ENCODE peak calls at places on chromosomes 12 and 14, in seven cellular contexts. L is left ventricle myocardium inferior, H is GDM1, I is Kasumi-1, M is sigmoid colon, G is AG08396, B is fibroblast of the aortic adventitia. C is an unnamed sample.

GRCh38 chr14:88791629-88792571 is 853 bp downstream of the EML5 start:
- DNase-seq in B (no peak), I (no peak), L (no peak), H (no peak), G (peak; percentile 18), M (peak; percentile 66), C (peak; percentile 38)

GRCh38 chr14:93941293-93941910 is 14.3 kb downstream of the FAM181A start:
- DNase-seq in B (peak; percentile 13), L (no peak), I (no peak), H (no peak), G (peak; percentile 71), M (no peak), C (no peak)

GRCh38 chr14:29493849-29494248 is 433.8 kb downstream of the PRKD1 start:
- DNase-seq in I (no peak), G (no peak), H (no peak), B (no peak), M (no peak), L (no peak), C (no peak)

GRCh38 chr14:75549169-75549568 is 26.9 kb downstream of the BATF start:
- DNase-seq in L (no peak), M (no peak), G (no peak), I (no peak), H (no peak), B (no peak), C (no peak)

GRCh38 chr12:39503445-39503844 is 60.5 kb upstream of the KIF21A start:
- DNase-seq in M (no peak), L (no peak), G (peak; percentile 14), I (no peak), H (no peak), B (peak; percentile 74), C (no peak)

GRCh38 chr12:95303476-95303875 is 85.9 kb downstream of the VEZT start:
- DNase-seq in G (no peak), I (no peak), M (no peak), B (peak; percentile 41), H (no peak), L (no peak), C (no peak)

GRCh38 chr12:132703611-132704010 is 7.0 kb upstream of the PGAM5 start:
- DNase-seq in H (no peak), I (no peak), G (no peak), L (no peak), M (no peak), B (no peak), C (no peak)

GRCh38 chr12:49420556-49420955 is 53.3 kb downstream of the SPATS2 start:
- DNase-seq in M (no peak), L (no peak), G (no peak), I (no peak), H (no peak), B (no peak), C (no peak)

GRCh38 chr12:94615284-94616216 is 34.8 kb downstream of the TMCC3 start:
- DNase-seq in I (no peak), L (peak; percentile 24), G (peak; percentile 10), M (no peak), H (no peak), B (peak; percentile 44), C (no peak)

GRCh38 chr12:96907681-96908163 is 665 bp downstream of the NEDD1 start:
- DNase-seq in I (peak; percentile 24), M (no peak), B (peak; percentile 40), L (no peak), H (no peak), G (peak; percentile 41), C (peak; percentile 48)

GRCh38 chr12:46783881-46784280 is 41.9 kb downstream of the SLC38A4 start:
- DNase-seq in H (no peak), M (no peak), I (no peak), G (no peak), B (no peak), L (no peak), C (no peak)

GRCh38 chr12:639566-639965 is 23.7 kb downstream of the NINJ2 start:
- DNase-seq in G (no peak), M (no peak), I (no peak), B (no peak), H (no peak), L (no peak), C (no peak)

GRCh38 chr14:76768201-76768656 is 7.0 kb downstream of the VASH1 start:
- DNase-seq in G (peak; percentile 27), H (peak; percentile 98), M (no peak), I (peak; percentile 99), L (peak; percentile 73), B (no peak), C (peak; percentile 98)

GRCh38 chr12:81329088-81329487 is 251.2 kb downstream of the ACSS3 start:
- DNase-seq in G (no peak), I (no peak), M (no peak), B (peak; percentile 1), H (no peak), L (no peak), C (peak; percentile 13)

GRCh38 chr12:64672925-64673409 is 62.7 kb downstream of the RASSF3 start:
- DNase-seq in L (peak; percentile 49), H (no peak), I (peak; percentile 33), B (peak; percentile 30), G (no peak), M (peak; percentile 73), C (peak; percentile 68)

GRCh38 chr12:109153711-109154434 is 37.5 kb downstream of the ACACB start:
- DNase-seq in B (no peak), G (no peak), M (peak; percentile 74), I (no peak), L (no peak), H (no peak), C (peak; percentile 40)

GRCh38 chr12:113479578-113480335 is 8.1 kb upstream of the LHX5 start:
- DNase-seq in M (no peak), I (no peak), H (no peak), G (peak; percentile 70), B (peak; percentile 44), L (peak; percentile 44), C (peak; percentile 40)

GRCh38 chr12:119307747-119308146 is 26.8 kb upstream of the CCDC60 start:
- DNase-seq in M (no peak), H (no peak), G (no peak), I (no peak), L (no peak), B (no peak), C (no peak)

GRCh38 chr14:38856798-38857197 is 246.2 kb downstream of the SEC23A start:
- DNase-seq in H (no peak), L (no peak), M (no peak), B (no peak), G (no peak), I (no peak), C (no peak)

GRCh38 chr12:77947746-77948145 is 117.1 kb downstream of the NAV3 start:
- DNase-seq in H (no peak), I (no peak), G (no peak), M (no peak), B (no peak), L (no peak), C (no peak)

GRCh38 chr12:6551496-6552139 is 4.2 kb downstream of the IFFO1 start:
- DNase-seq in M (peak; percentile 73), I (no peak), G (peak; percentile 78), L (peak; percentile 48), B (peak; percentile 80), H (no peak), C (no peak)

GRCh38 chr12:131505561-131505960 is 205.3 kb upstream of the SFSWAP start:
- DNase-seq in I (no peak), L (no peak), M (no peak), B (no peak), G (no peak), H (no peak), C (no peak)

GRCh38 chr12:52026267-52026666 is 19.5 kb downstream of the TAMALIN start:
- DNase-seq in L (no peak), H (no peak), G (no peak), I (no peak), B (no peak), M (no peak), C (no peak)

GRCh38 chr14:89684139-89684538 is 267.1 kb upstream of the FOXN3 start:
- DNase-seq in H (no peak), B (no peak), I (no peak), M (no peak), L (no peak), G (no peak), C (no peak)